ENCODE peak calls at places on chromosomes 3 and 15, in six cellular contexts. One of them, this sample, is unnamed.

GRCh38 chr3:126849768-126850167 is 133.1 kb upstream of the PLXNA1 start:
- DNase-seq in tibial artery: no peak
- DNase-seq in astrocyte of the cerebellum: no peak
- DNase-seq in right atrium auricular region: peak; percentile 48
- DNase-seq in kidney epithelial cell: no peak
- DNase-seq in HFF-Myc: no peak
- DNase-seq in this sample: no peak

GRCh38 chr15:56208641-56209155 is 35.0 kb downstream of the RFX7 start:
- DNase-seq in kidney epithelial cell: no peak
- DNase-seq in astrocyte of the cerebellum: peak; percentile 78
- DNase-seq in HFF-Myc: no peak
- DNase-seq in tibial artery: no peak
- DNase-seq in right atrium auricular region: no peak
- DNase-seq in this sample: no peak

GRCh38 chr15:70853270-70853854 is 595 bp downstream of the LARP6 start:
- DNase-seq in kidney epithelial cell: no peak
- DNase-seq in astrocyte of the cerebellum: peak; percentile 38
- DNase-seq in tibial artery: peak; percentile 76
- DNase-seq in right atrium auricular region: no peak
- DNase-seq in HFF-Myc: no peak
- DNase-seq in this sample: no peak

GRCh38 chr3:124559650-124560405 is 170.4 kb upstream of the UMPS start:
- DNase-seq in astrocyte of the cerebellum: peak; percentile 78
- DNase-seq in HFF-Myc: peak; percentile 71
- DNase-seq in kidney epithelial cell: peak; percentile 29
- DNase-seq in tibial artery: peak; percentile 78
- DNase-seq in right atrium auricular region: peak; percentile 77
- DNase-seq in this sample: peak; percentile 38

GRCh38 chr3:31402118-31402517 is 130.6 kb upstream of the STT3B start:
- DNase-seq in tibial artery: no peak
- DNase-seq in HFF-Myc: no peak
- DNase-seq in kidney epithelial cell: no peak
- DNase-seq in astrocyte of the cerebellum: no peak
- DNase-seq in right atrium auricular region: no peak
- DNase-seq in this sample: no peak

GRCh38 chr3:120440001-120440703 is 10.6 kb downstream of the FSTL1 start:
- DNase-seq in right atrium auricular region: no peak
- DNase-seq in astrocyte of the cerebellum: no peak
- DNase-seq in kidney epithelial cell: no peak
- DNase-seq in HFF-Myc: no peak
- DNase-seq in tibial artery: no peak
- DNase-seq in this sample: no peak

GRCh38 chr3:48428863-48429415 is 947 bp downstream of the PLXNB1 start:
- DNase-seq in astrocyte of the cerebellum: no peak
- DNase-seq in HFF-Myc: no peak
- DNase-seq in tibial artery: peak; percentile 87
- DNase-seq in kidney epithelial cell: no peak
- DNase-seq in right atrium auricular region: no peak
- DNase-seq in this sample: no peak

GRCh38 chr3:10322355-10322715 is 1.4 kb upstream of the SEC13 start:
- DNase-seq in kidney epithelial cell: no peak
- DNase-seq in astrocyte of the cerebellum: no peak
- DNase-seq in HFF-Myc: no peak
- DNase-seq in right atrium auricular region: no peak
- DNase-seq in tibial artery: no peak
- DNase-seq in this sample: no peak

GRCh38 chr15:39628131-39628482 is 47.2 kb downstream of the THBS1 start:
- DNase-seq in astrocyte of the cerebellum: no peak
- DNase-seq in tibial artery: no peak
- DNase-seq in HFF-Myc: no peak
- DNase-seq in right atrium auricular region: no peak
- DNase-seq in kidney epithelial cell: no peak
- DNase-seq in this sample: no peak

GRCh38 chr3:50213383-50213782 is 8.3 kb downstream of the SLC38A3 start:
- DNase-seq in right atrium auricular region: no peak
- DNase-seq in astrocyte of the cerebellum: no peak
- DNase-seq in tibial artery: no peak
- DNase-seq in kidney epithelial cell: no peak
- DNase-seq in HFF-Myc: no peak
- DNase-seq in this sample: no peak

GRCh38 chr3:187629711-187630110 is 40.5 kb downstream of the SST start:
- DNase-seq in HFF-Myc: no peak
- DNase-seq in kidney epithelial cell: no peak
- DNase-seq in astrocyte of the cerebellum: no peak
- DNase-seq in tibial artery: no peak
- DNase-seq in right atrium auricular region: no peak
- DNase-seq in this sample: no peak

GRCh38 chr3:154775821-154776548 is 304.1 kb upstream of the MME start:
- DNase-seq in astrocyte of the cerebellum: no peak
- DNase-seq in kidney epithelial cell: no peak
- DNase-seq in right atrium auricular region: no peak
- DNase-seq in tibial artery: no peak
- DNase-seq in HFF-Myc: no peak
- DNase-seq in this sample: no peak

GRCh38 chr15:68536331-68537095 is 42.3 kb upstream of the CORO2B start:
- DNase-seq in kidney epithelial cell: peak; percentile 58
- DNase-seq in right atrium auricular region: peak; percentile 59
- DNase-seq in tibial artery: no peak
- DNase-seq in HFF-Myc: no peak
- DNase-seq in astrocyte of the cerebellum: peak; percentile 83
- DNase-seq in this sample: peak; percentile 96

GRCh38 chr3:142117052-142117451 is 32.3 kb downstream of the TFDP2 start:
- DNase-seq in HFF-Myc: no peak
- DNase-seq in kidney epithelial cell: peak; percentile 75
- DNase-seq in astrocyte of the cerebellum: peak; percentile 63
- DNase-seq in tibial artery: no peak
- DNase-seq in right atrium auricular region: no peak
- DNase-seq in this sample: no peak

GRCh38 chr3:184583345-184584000 is 21.9 kb downstream of the EPHB3 start:
- DNase-seq in kidney epithelial cell: no peak
- DNase-seq in HFF-Myc: no peak
- DNase-seq in astrocyte of the cerebellum: no peak
- DNase-seq in right atrium auricular region: no peak
- DNase-seq in tibial artery: no peak
- DNase-seq in this sample: no peak

GRCh38 chr3:59017617-59017984 is 32.2 kb downstream of the CFAP20DC start:
- DNase-seq in astrocyte of the cerebellum: no peak
- DNase-seq in right atrium auricular region: no peak
- DNase-seq in kidney epithelial cell: peak; percentile 78
- DNase-seq in HFF-Myc: no peak
- DNase-seq in tibial artery: no peak
- DNase-seq in this sample: no peak

GRCh38 chr15:79078763-79079395 is 11.7 kb downstream of the RASGRF1 start:
- DNase-seq in astrocyte of the cerebellum: no peak
- DNase-seq in tibial artery: no peak
- DNase-seq in right atrium auricular region: no peak
- DNase-seq in kidney epithelial cell: no peak
- DNase-seq in HFF-Myc: no peak
- DNase-seq in this sample: no peak

GRCh38 chr15:79918278-79918677 is 21.5 kb upstream of the MTHFS start:
- DNase-seq in tibial artery: no peak
- DNase-seq in HFF-Myc: no peak
- DNase-seq in astrocyte of the cerebellum: no peak
- DNase-seq in right atrium auricular region: no peak
- DNase-seq in kidney epithelial cell: no peak
- DNase-seq in this sample: no peak

GRCh38 chr15:74783072-74783807 is 1.4 kb downstream of the CSK start:
- DNase-seq in astrocyte of the cerebellum: no peak
- DNase-seq in tibial artery: no peak
- DNase-seq in HFF-Myc: no peak
- DNase-seq in kidney epithelial cell: no peak
- DNase-seq in right atrium auricular region: no peak
- DNase-seq in this sample: no peak

GRCh38 chr3:1252061-1252430 is 159.2 kb downstream of the CNTN6 start:
- DNase-seq in astrocyte of the cerebellum: no peak
- DNase-seq in tibial artery: no peak
- DNase-seq in kidney epithelial cell: no peak
- DNase-seq in right atrium auricular region: no peak
- DNase-seq in HFF-Myc: no peak
- DNase-seq in this sample: no peak

GRCh38 chr3:21705769-21706168 is 45.2 kb downstream of the ZNF385D start:
- DNase-seq in HFF-Myc: peak; percentile 20
- DNase-seq in tibial artery: peak; percentile 92
- DNase-seq in astrocyte of the cerebellum: peak; percentile 59
- DNase-seq in right atrium auricular region: no peak
- DNase-seq in kidney epithelial cell: peak; percentile 60
- DNase-seq in this sample: no peak

GRCh38 chr3:194097141-194097880 is 38.6 kb upstream of the HES1 start:
- DNase-seq in kidney epithelial cell: no peak
- DNase-seq in tibial artery: no peak
- DNase-seq in astrocyte of the cerebellum: no peak
- DNase-seq in HFF-Myc: no peak
- DNase-seq in right atrium auricular region: no peak
- DNase-seq in this sample: no peak

GRCh38 chr3:47283596-47284364 is 1.0 kb downstream of the KLHL18 start:
- DNase-seq in astrocyte of the cerebellum: peak; percentile 26
- DNase-seq in right atrium auricular region: no peak
- DNase-seq in tibial artery: no peak
- DNase-seq in kidney epithelial cell: no peak
- DNase-seq in HFF-Myc: no peak
- DNase-seq in this sample: no peak

GRCh38 chr15:61063875-61064320 is 165.2 kb downstream of the RORA start:
- DNase-seq in tibial artery: no peak
- DNase-seq in HFF-Myc: no peak
- DNase-seq in right atrium auricular region: no peak
- DNase-seq in astrocyte of the cerebellum: no peak
- DNase-seq in kidney epithelial cell: no peak
- DNase-seq in this sample: no peak

GRCh38 chr3:179673522-179673921 is 20.7 kb downstream of the USP13 start:
- DNase-seq in tibial artery: no peak
- DNase-seq in right atrium auricular region: no peak
- DNase-seq in astrocyte of the cerebellum: no peak
- DNase-seq in HFF-Myc: no peak
- DNase-seq in kidney epithelial cell: no peak
- DNase-seq in this sample: no peak

GRCh38 chr15:67840747-67841634 is 1.1 kb upstream of the RNU6-1 start:
- DNase-seq in kidney epithelial cell: no peak
- DNase-seq in astrocyte of the cerebellum: no peak
- DNase-seq in right atrium auricular region: peak; percentile 68
- DNase-seq in tibial artery: peak; percentile 78
- DNase-seq in HFF-Myc: no peak
- DNase-seq in this sample: no peak

DNA sequence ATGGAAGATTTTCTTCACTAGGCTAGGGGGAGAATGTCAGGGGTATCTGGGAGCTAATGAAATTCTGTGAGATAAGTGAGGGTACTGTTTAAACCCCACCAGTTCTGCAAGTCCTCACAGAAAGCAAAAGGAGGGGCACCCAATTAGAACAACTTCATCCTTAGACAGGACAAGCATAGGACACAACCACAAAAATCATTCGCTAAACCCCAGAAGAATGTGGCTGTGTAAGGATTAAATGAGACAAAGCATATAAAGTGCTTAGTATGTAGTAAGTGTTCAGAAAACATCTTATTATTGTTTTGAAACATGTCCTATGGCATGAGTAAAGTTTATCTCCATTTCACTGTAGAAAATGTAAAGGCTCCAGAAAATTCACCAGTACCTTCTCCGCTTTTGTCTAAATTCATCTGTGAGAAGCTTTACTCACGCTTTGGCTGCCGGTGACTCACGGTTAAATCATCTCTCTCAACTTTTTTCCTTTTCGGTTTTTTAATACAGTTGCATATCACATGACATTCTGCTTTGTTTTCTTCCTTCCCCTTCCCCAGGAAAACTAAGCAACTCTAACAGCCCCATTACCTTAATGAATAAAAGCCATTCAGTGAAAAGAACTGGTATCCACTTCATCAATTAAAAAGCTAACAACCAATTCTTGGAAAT is 1.7 kb downstream of the CLRN1 start:
- DNase-seq in tibial artery: no peak
- DNase-seq in HFF-Myc: peak; percentile 31
- DNase-seq in right atrium auricular region: no peak
- DNase-seq in kidney epithelial cell: peak; percentile 47
- DNase-seq in astrocyte of the cerebellum: peak; percentile 70
- DNase-seq in this sample: peak; percentile 12
- H3K4me3 ChIP-seq in tibial artery: no peak overlapping the region
- H3K4me3 ChIP-seq in HFF-Myc: no peak overlapping the region
- H3K4me3 ChIP-seq in right atrium auricular region: no peak overlapping the region
- H3K4me3 ChIP-seq in kidney epithelial cell: no peak overlapping the region
- H3K4me3 ChIP-seq in astrocyte of the cerebellum: no peak overlapping the region
- H3K4me3 ChIP-seq in this sample: no peak overlapping the region

DNA sequence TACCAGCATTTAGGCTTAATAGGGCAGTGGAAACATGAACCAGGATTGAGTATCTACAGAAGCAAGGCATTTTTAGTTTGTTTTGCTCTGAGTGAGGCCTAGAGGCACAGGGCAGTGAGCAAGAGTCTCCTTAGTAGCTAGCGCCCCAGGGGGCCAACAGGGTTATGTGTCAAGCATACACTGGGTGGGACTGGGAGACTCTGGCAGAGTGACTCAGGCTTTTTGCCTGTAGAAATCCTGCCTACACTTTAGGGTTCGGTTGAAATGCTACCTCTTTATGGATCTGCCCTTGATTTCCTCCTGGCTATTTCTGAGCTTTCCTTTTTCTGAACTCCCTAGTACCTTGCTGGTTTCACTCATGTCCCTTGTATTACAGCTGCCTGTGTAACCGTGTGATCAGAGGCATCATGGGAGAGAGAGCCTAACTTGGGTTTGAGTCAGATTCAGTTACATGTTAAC is 72.2 kb downstream of the TOP2B start:
- DNase-seq in HFF-Myc: no peak
- DNase-seq in astrocyte of the cerebellum: no peak
- DNase-seq in right atrium auricular region: peak; percentile 84
- DNase-seq in kidney epithelial cell: peak; percentile 23
- DNase-seq in tibial artery: peak; percentile 83
- DNase-seq in this sample: peak; percentile 71
- TF ChIP-seq CTCF in HFF-Myc: peak; percentile 25
- TF ChIP-seq CTCF in astrocyte of the cerebellum: no peak
- TF ChIP-seq CTCF in right atrium auricular region: no peak
- TF ChIP-seq CTCF in kidney epithelial cell: peak; percentile 52
- TF ChIP-seq CTCF in tibial artery: peak; percentile 48
- TF ChIP-seq CTCF in this sample: peak; percentile 51

DNA sequence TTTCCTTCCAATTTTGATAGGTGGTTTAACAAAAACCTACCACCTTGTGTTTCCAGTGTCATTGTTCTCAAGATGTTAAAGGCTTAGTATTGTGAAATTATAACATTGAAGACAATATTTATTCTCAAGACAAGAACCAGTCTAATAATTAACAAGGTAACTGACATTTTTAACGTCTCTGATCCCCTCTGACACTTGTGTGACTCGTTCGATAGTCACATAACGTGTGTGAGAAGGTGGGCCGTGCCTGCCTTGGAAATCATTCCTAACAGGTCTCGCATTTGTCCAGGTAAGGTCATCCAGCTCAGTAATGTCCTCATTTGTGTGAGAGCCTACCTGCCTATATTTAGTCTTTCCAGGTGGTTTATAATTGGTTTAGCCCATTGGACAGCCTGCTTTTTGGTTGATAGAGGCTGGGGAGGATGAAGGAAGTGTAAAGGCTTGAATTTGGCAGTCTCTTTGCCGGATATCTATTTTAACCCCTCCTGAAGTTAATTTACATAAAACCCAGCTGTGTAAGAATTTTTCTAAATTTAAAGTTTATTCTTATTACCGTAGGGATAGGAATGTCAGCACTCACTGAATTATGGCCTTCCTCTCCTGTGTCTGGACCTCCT is 94.4 kb downstream of the AKAP13 start:
- DNase-seq in HFF-Myc: no peak
- DNase-seq in tibial artery: no peak
- DNase-seq in right atrium auricular region: no peak
- DNase-seq in kidney epithelial cell: no peak
- DNase-seq in astrocyte of the cerebellum: no peak
- DNase-seq in this sample: no peak
- H3K4me3 ChIP-seq in HFF-Myc: no peak overlapping the region
- H3K4me3 ChIP-seq in tibial artery: no peak overlapping the region
- H3K4me3 ChIP-seq in right atrium auricular region: no peak overlapping the region
- H3K4me3 ChIP-seq in kidney epithelial cell: no peak overlapping the region
- H3K4me3 ChIP-seq in astrocyte of the cerebellum: no peak overlapping the region
- H3K4me3 ChIP-seq in this sample: no peak overlapping the region

GRCh38 chr3:132537297-132537696 is 59.8 kb upstream of the ACKR4 start:
- DNase-seq in kidney epithelial cell: no peak
- DNase-seq in HFF-Myc: no peak
- DNase-seq in astrocyte of the cerebellum: no peak
- DNase-seq in tibial artery: no peak
- DNase-seq in right atrium auricular region: no peak
- DNase-seq in this sample: no peak
- TF ChIP-seq CTCF in kidney epithelial cell: no peak
- TF ChIP-seq CTCF in HFF-Myc: no peak
- TF ChIP-seq CTCF in astrocyte of the cerebellum: no peak
- TF ChIP-seq CTCF in tibial artery: no peak
- TF ChIP-seq CTCF in right atrium auricular region: no peak
- TF ChIP-seq CTCF in this sample: no peak